ENCODE peak calls at places on chromosomes 11 and 22, in ten cellular contexts. M, D, S, O, R, Z, X, G, I and U are unnamed samples.
A peak's percentile ranks its signal among the peaks of the same experiment; 100 is the strongest.

GRCh38 chr11:57562596-57562995 is 4.9 kb downstream of the UBE2L6 start:
- DNase-seq in X (no peak), D (no peak), M (no peak), G (no peak), I (no peak), O (no peak), S (no peak), Z (no peak), R (no peak), U (no peak)

GRCh38 chr11:2319791-2320481 is 18.1 kb downstream of the TSPAN32 start:
- DNase-seq in O (no peak), Z (no peak), G (no peak), I (peak; percentile 41), R (no peak), X (no peak), S (no peak), M (no peak), D (no peak), U (no peak)

GRCh38 chr11:123451183-123451907 is 21.3 kb downstream of the GRAMD1B start:
- DNase-seq in D (no peak), O (no peak), M (no peak), G (no peak), Z (peak; percentile 40), X (no peak), I (no peak), R (no peak), S (no peak), U (no peak)

GRCh38 chr11:112113539-112114457 is 27.1 kb downstream of the SDHD start:
- DNase-seq in S (peak; percentile 69), R (no peak), G (no peak), X (no peak), O (peak; percentile 47), I (no peak), M (no peak), Z (peak; percentile 76), D (no peak), U (no peak)

GRCh38 chr11:40432358-40432757 is 1027.1 kb downstream of the LRRC4C start:
- DNase-seq in Z (no peak), D (no peak), R (no peak), M (no peak), S (no peak), G (no peak), I (no peak), X (no peak), O (no peak), U (no peak)

GRCh38 chr11:118929496-118930151 is 3.9 kb upstream of the BCL9L start:
- DNase-seq in O (no peak), Z (peak; percentile 90), G (peak; percentile 71), M (peak; percentile 84), X (peak; percentile 90), R (no peak), I (peak; percentile 92), S (peak; percentile 77), D (peak; percentile 92), U (no peak)

GRCh38 chr11:65429724-65430405 is 7.3 kb downstream of the NEAT1 start:
- DNase-seq in R (no peak), Z (peak; percentile 92), S (peak; percentile 80), X (peak; percentile 57), G (no peak), O (peak; percentile 81), I (peak; percentile 87), M (no peak), D (no peak), U (no peak)

GRCh38 chr11:44575288-44575672 is 9.8 kb downstream of the CD82 start:
- DNase-seq in R (no peak), S (peak; percentile 90), I (no peak), Z (no peak), D (no peak), O (peak; percentile 44), G (no peak), X (no peak), M (no peak), U (no peak)

GRCh38 chr11:120172054-120172881 is 34.4 kb upstream of the TRIM29 start:
- DNase-seq in S (peak; percentile 60), O (no peak), R (no peak), D (no peak), M (peak; percentile 74), X (peak; percentile 66), I (peak; percentile 73), G (peak; percentile 73), Z (peak; percentile 73), U (peak; percentile 62)

GRCh38 chr11:130165601-130166456 is 6.2 kb downstream of the ST14 start:
- DNase-seq in M (no peak), X (no peak), I (no peak), G (no peak), O (no peak), Z (no peak), R (no peak), S (no peak), D (no peak), U (no peak)

GRCh38 chr22:21643533-21644357 is 1.6 kb downstream of the SDF2L1 start:
- DNase-seq in O (no peak), S (no peak), I (no peak), X (no peak), Z (no peak), R (no peak), M (no peak), D (no peak), G (no peak), U (no peak)
- TF ChIP-seq CTCF in O (peak; percentile 14), S (no peak), I (no peak), X (no peak), Z (peak; percentile 17), R (no peak), M (no peak), D (no peak), G (no peak), U (peak; percentile 12)

GRCh38 chr22:46635756-46636155 is 15.6 kb downstream of the GRAMD4 start:
- DNase-seq in R (no peak), O (no peak), X (no peak), S (no peak), M (no peak), D (no peak), Z (no peak), G (no peak), I (no peak), U (no peak)
- TF ChIP-seq CTCF in R (no peak), O (no peak), X (no peak), S (no peak), M (no peak), D (no peak), Z (no peak), G (no peak), I (no peak), U (no peak)

DNA sequence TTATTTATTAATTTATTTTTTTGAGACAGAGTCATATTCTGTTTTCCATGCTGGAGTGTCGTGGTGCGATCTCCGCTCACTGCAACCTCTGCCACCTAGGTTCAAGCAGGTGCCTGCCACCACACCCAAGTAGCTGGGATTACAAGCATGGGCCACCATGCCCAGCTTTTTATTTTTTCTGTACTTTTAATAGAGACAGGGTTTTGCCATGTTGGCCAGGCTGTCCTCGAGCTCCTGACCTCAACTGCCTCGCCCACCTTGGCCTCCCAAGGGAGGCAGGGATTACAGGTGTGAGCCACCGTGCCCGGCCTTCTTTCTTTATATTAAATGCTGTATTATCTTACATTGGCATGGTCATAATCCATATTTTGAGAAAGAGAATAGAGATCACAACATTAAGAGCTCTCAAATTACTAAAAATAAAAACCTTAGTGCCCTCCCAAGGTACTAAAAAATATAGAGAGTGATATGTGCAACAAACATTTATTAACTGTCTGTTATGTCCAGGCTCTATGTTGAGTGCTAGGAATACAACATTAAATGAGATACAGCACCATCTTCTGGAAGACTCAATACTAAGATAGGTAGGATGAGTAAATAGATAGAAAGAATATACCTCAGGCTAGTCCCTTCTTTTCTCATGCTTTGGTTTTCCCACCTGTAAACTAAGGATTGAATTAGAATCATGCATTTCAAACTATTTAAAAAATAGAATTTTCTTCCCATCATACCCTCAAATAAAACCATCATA is 84.1 kb downstream of the BBOX1 start:
- DNase-seq in I (no peak), G (no peak), X (no peak), S (peak; percentile 42), Z (peak; percentile 64), R (no peak), D (no peak), O (peak; percentile 39), M (no peak), U (no peak)
- TF ChIP-seq CTCF in I (no peak), G (no peak), X (peak; percentile 29), S (peak; percentile 53), Z (peak; percentile 35), R (peak; percentile 18), D (peak; percentile 58), O (peak; percentile 25), M (no peak), U (peak; percentile 53)

GRCh38 chr11:61791737-61792309 is 576 bp downstream of the TMEM258 start:
- DNase-seq in I (no peak), X (peak; percentile 78), G (peak; percentile 66), D (no peak), Z (peak; percentile 97), R (no peak), M (peak; percentile 75), O (peak; percentile 68), S (peak; percentile 95), U (no peak)

GRCh38 chr11:61793084-61793828 is 545 bp downstream of the FEN1 start:
- DNase-seq in R (no peak), G (no peak), O (no peak), D (no peak), Z (no peak), I (peak; percentile 8), S (no peak), X (no peak), M (no peak), U (no peak)

GRCh38 chr11:61794579-61794978 is 1.9 kb downstream of the FEN1 start:
- DNase-seq in Z (no peak), G (no peak), I (no peak), S (no peak), X (no peak), R (no peak), O (no peak), D (no peak), M (no peak), U (no peak)

GRCh38 chr11:61793829-61794204 is 1.1 kb downstream of the FEN1 start:
- DNase-seq in O (no peak), D (no peak), M (no peak), X (no peak), Z (no peak), R (no peak), G (no peak), S (no peak), I (peak; percentile 18), U (no peak)

GRCh38 chr11:61792310-61793083 is at the start of the genes FEN1 and TMEM258:
- DNase-seq in O (peak; percentile 82), G (peak; percentile 85), I (peak; percentile 96), Z (peak; percentile 95), D (peak; percentile 96), X (peak; percentile 89), M (peak; percentile 88), R (peak; percentile 62), S (peak; percentile 94), U (peak; percentile 91)
- TF ChIP-seq CTCF in O (no peak), G (no peak), I (no peak), Z (no peak), D (no peak), X (peak; percentile 51), M (peak; percentile 7), R (peak; percentile 3), S (peak; percentile 2), U (no peak)